ENCODE peak calls at places on chromosomes 16 and 17, in five cellular contexts. L is mammary epithelial cell, Y is astrocyte, B is IMR-90, C is PC-3. H is an unnamed sample. For H3K36me3 and H4K20me1, the result is how much of the 10 kb centered on the place peaks cover.

GRCh38 chr16:5309946-5310611 is 212.5 kb upstream of the EEF2KMT start:
- DNase-seq in L (no peak), C (no peak), B (no peak), Y (no peak), H (no peak)

GRCh38 chr17:82603981-82604448 is 44.2 kb downstream of the WDR45B start:
- DNase-seq in Y (no peak), L (no peak), B (peak), C (no peak), H (peak)

GRCh38 chr17:64492481-64493109 is 4.3 kb downstream of the POLG2 start:
- DNase-seq in L (no peak), Y (no peak), B (no peak), C (peak), H (peak)

GRCh38 chr16:74852500-74852875 is 77.9 kb upstream of the FA2H start:
- DNase-seq in Y (no peak), L (no peak), B (no peak), C (no peak), H (no peak)

GRCh38 chr16:82232806-82233205 is 62.8 kb upstream of the MPHOSPH6 start:
- DNase-seq in Y (no peak), C (no peak), B (no peak), L (peak), H (no peak)

GRCh38 chr17:36888236-36888957 is 48.9 kb upstream of the LHX1 start:
- DNase-seq in Y (no peak), L (no peak), C (no peak), B (no peak), H (no peak)

GRCh38 chr17:70225272-70225671 is 55.9 kb downstream of the KCNJ2 start:
- DNase-seq in Y (no peak), B (no peak), C (peak), L (no peak), H (no peak)

GRCh38 chr16:5042574-5043171 is 8.9 kb upstream of the NAGPA start:
- DNase-seq in L (peak), C (peak), Y (peak), B (peak), H (peak)

GRCh38 chr17:14341866-14342265 is 41.0 kb downstream of the HS3ST3B1 start:
- DNase-seq in C (no peak), L (no peak), Y (no peak), B (no peak), H (no peak)

GRCh38 chr17:74441537-74441936 is 9.6 kb downstream of the GPRC5C start:
- DNase-seq in Y (no peak), L (no peak), C (no peak), B (no peak), H (no peak)

DNA sequence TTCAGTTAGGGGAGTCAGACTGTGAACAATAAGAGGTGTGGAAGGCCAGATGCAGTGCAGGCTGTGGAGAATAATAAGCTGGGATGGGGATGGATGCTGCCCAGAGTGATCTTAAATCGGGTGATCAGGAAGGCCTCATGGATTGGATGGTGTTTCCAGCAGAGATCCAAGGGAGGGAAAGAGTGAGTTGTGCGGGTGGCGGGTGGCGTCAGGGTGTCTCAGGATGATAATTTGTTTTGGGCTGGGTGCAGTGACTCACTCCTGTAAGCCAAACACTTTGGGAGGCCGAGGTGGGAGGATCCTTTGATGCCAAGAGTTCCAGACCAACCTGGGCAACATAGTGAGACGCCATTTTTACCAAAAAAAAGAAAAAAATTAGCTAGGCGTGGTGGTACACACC is 7.9 kb downstream of the CLUAP1 start:
- DNase-seq in C (no peak), Y (no peak), B (no peak), L (no peak), H (no peak)
- H3K36me3 ChIP-seq in C (under half), Y (under half), B (under half), L (under half), H (under half)

GRCh38 chr17:27454089-27454488 is 2.2 kb upstream of the KSR1 start:
- DNase-seq in B (no peak), L (no peak), C (no peak), Y (no peak), H (no peak)
- H4K20me1 ChIP-seq in B (under half), L (under half), C (under half), Y (under half), H (under half)

DNA sequence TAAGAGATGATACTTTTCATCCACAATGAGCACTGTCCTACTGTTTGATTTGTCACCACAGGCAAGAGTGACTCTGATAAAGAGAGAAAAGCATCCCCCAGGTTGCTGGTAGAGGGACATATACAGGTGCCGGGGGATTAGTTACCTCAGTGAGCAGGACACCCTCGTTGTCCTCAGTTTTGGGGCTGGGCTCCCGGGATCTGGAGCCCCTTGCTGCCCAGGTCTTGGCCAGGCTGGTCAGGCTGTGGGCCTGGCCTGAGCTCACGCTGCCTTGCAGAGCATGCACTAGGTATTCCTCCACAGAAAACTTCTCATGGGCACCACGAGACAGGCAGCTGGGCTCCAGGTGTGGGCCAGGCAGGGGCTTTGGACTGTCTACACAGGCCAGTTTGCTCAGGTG is 24.4 kb upstream of the SPATA32 start:
- DNase-seq in C (no peak), B (no peak), Y (no peak), L (no peak), H (no peak)
- H3K36me3 ChIP-seq in C (half or more), B (half or more), Y (under half), L (under half), H (under half)

DNA sequence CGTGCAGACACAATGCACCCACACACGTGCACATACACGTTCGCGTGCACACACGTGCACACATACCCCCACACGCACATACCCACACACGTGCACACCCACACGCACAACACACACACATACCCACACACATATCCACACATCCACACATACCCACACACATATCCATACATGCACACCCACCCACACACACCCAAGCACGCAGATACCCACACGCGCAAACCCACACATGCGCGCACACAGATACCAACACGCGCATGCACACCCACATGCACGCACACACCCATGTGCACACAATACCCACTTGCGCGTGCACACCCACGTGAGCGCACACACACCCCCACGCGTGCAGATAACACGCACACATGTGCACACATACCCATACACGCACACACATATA is 26.8 kb upstream of the PVALEF start:
- DNase-seq in B (no peak), L (no peak), Y (no peak), C (no peak), H (no peak)
- H4K20me1 ChIP-seq in B (under half), L (under half), Y (under half), C (under half), H (under half)

DNA sequence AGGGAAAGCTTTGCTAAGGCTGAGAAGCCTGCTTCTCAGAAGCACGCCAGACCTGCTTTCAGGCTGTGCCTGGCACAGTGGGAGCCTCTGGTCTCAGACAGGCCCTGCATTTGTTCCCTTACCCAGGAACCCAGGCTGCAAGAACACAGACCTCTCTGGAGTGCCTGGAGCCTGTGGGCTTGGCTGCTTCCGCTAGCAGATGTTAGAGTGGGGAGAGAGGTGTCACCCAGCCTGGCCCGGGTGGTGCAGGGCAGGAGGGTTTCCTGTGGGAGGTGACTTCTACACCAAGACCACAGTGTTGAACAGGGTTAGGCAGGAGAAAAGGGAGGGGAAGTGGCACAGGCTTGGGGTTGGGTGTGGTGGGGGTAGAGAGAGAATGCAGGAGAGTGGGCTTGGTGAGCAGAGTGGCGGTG is 35.8 kb upstream of the ADGRG1 start:
- DNase-seq in L (no peak), B (no peak), Y (no peak), C (no peak), H (no peak)
- H3K36me3 ChIP-seq in L (under half), B (under half), Y (under half), C (under half), H (under half)

GRCh38 chr17:5297245-5297644 is 15.2 kb downstream of the RABEP1 start:
- DNase-seq in C (no peak), L (peak), Y (no peak), B (no peak), H (no peak)
- H4K20me1 ChIP-seq in C (under half), L (under half), Y (half or more), B (half or more), H (under half)